ENCODE peak calls at places on chromosomes 13 and 19, in ten cellular contexts. E is mesothelial cell of epicardium, P is left ventricle myocardium inferior, U is A549, R is progenitor cell of endocrine pancreas, A is RWPE1, V is neural progenitor cell, L is tibial nerve, M is glutamatergic neuron, T is fibroblast of the aortic adventitia. W is an unnamed sample.

GRCh38 chr19:8004723-8005513 is 523 bp downstream of the ELAVL1 start:
- DNase-seq in U (no peak), A (no peak), E (no peak), M (peak), R (no peak), P (no peak), T (peak), V (no peak), L (no peak), W (peak)

GRCh38 chr13:47256618-47257017 is 359.8 kb upstream of the HTR2A start:
- DNase-seq in E (no peak), A (peak), T (peak), M (no peak), V (no peak), R (no peak), L (no peak), P (no peak), U (no peak), W (no peak)

GRCh38 chr19:1789282-1790020 is 22.6 kb downstream of the ATP8B3 start:
- DNase-seq in U (no peak), L (no peak), R (no peak), E (no peak), P (no peak), V (no peak), T (no peak), A (no peak), M (no peak), W (peak)

GRCh38 chr19:1017115-1017905 is 3.6 kb downstream of the TMEM259 start:
- DNase-seq in P (peak), A (no peak), U (no peak), T (no peak), E (no peak), V (no peak), M (no peak), L (no peak), R (no peak), W (no peak)

GRCh38 chr19:17605761-17606745 is 50.6 kb downstream of the COLGALT1 start:
- DNase-seq in A (peak), R (peak), L (peak), U (peak), M (peak), P (peak), V (peak), T (peak), E (peak), W (peak)

GRCh38 chr13:43355774-43356173 is 332.4 kb downstream of the DNAJC15 start:
- DNase-seq in U (no peak), V (no peak), T (no peak), A (no peak), M (no peak), L (no peak), P (no peak), E (no peak), R (no peak), W (no peak)

GRCh38 chr13:114127473-114128347 is 4.7 kb downstream of the RASA3 start:
- DNase-seq in U (no peak), L (no peak), M (no peak), V (no peak), E (no peak), R (no peak), P (no peak), A (no peak), T (no peak), W (no peak)

GRCh38 chr13:27926644-27927434 is 7.0 kb downstream of the PDX1 start:
- DNase-seq in R (no peak), P (no peak), V (peak), U (no peak), A (no peak), E (no peak), L (no peak), T (no peak), M (peak), W (peak)

GRCh38 chr19:24033962-24034342 is 53.0 kb upstream of the ZNF254 start:
- DNase-seq in U (peak), E (no peak), R (no peak), V (peak), L (no peak), P (peak), A (peak), T (peak), M (peak), W (peak)

GRCh38 chr13:74305876-74306275 is 171.7 kb upstream of the KLF12 start:
- DNase-seq in U (no peak), L (no peak), M (no peak), P (no peak), E (no peak), R (no peak), A (no peak), T (no peak), V (peak), W (no peak)

GRCh38 chr13:76730220-76730619 is 156.0 kb downstream of the KCTD12 start:
- DNase-seq in U (no peak), L (no peak), P (no peak), M (no peak), T (peak), E (no peak), R (no peak), V (no peak), A (no peak), W (no peak)

GRCh38 chr13:44622259-44622658 is 46.1 kb upstream of the TSC22D1 start:
- DNase-seq in U (peak), P (no peak), R (no peak), T (peak), E (no peak), L (no peak), V (no peak), M (no peak), A (no peak), W (no peak)

GRCh38 chr19:1755467-1756155 is 2.3 kb downstream of the ONECUT3 start:
- DNase-seq in E (no peak), M (peak), T (no peak), L (no peak), A (no peak), U (no peak), R (peak), V (peak), P (no peak), W (no peak)

GRCh38 chr13:114078501-114079451 is 53.6 kb downstream of the RASA3 start:
- DNase-seq in P (peak), M (no peak), E (peak), R (no peak), T (peak), V (no peak), L (peak), U (no peak), A (peak), W (no peak)

GRCh38 chr13:102394158-102395053 is 7.4 kb downstream of the FGF14 start:
- DNase-seq in V (peak), L (peak), R (peak), E (peak), T (peak), A (peak), U (peak), P (peak), M (peak), W (peak)

GRCh38 chr19:4014541-4015491 is 7.3 kb downstream of the PIAS4 start:
- DNase-seq in E (no peak), P (peak), T (no peak), L (no peak), M (no peak), A (no peak), R (no peak), U (no peak), V (peak), W (peak)

GRCh38 chr13:62060570-62060969 is 644.9 kb upstream of the PCDH20 start:
- DNase-seq in P (no peak), U (no peak), M (no peak), T (no peak), L (no peak), E (no peak), R (no peak), V (no peak), A (no peak), W (no peak)

DNA sequence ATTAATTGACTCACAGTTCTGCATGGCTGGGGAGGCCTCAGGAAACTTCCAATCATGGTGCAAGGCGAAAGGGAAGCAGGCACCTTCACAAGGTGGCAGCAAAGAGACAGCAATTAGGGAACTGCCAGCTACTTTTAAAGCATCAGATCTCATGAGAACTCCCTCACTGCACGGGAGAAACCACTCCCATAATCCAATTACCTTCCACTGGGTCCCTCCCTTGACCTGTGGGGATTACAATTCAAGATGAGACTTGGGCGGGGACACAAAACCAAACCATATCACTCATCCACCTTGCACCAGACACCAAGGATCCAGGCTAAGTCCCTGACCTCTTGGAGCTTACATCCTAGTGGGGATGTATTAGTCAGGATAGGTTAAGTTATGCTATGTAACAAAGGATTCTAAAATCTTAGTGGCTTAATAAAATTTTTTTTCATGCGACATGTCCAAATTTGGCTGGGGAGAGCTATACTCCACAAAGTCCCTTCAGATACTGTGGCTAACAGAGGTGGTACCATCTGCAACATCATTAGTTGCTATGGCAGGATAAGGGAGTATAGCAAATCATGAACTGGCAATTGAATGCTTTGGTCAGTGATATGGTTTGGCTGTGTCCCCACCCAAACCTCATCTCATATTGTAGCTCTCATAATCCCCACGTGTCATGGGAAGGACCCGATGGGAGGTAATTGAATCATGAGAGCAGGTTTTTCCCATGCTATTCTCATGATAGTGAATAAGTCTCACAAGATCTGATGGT is 8.3 kb upstream of the FAM187B start:
- DNase-seq in A (no peak), L (no peak), U (no peak), R (no peak), M (no peak), P (no peak), V (no peak), T (no peak), E (no peak), W (no peak)
- TF ChIP-seq CTCF in A (no peak), L (no peak), U (no peak), R (no peak), M (no peak), P (peak), V (no peak), T (no peak), E (no peak), W (no peak)

DNA sequence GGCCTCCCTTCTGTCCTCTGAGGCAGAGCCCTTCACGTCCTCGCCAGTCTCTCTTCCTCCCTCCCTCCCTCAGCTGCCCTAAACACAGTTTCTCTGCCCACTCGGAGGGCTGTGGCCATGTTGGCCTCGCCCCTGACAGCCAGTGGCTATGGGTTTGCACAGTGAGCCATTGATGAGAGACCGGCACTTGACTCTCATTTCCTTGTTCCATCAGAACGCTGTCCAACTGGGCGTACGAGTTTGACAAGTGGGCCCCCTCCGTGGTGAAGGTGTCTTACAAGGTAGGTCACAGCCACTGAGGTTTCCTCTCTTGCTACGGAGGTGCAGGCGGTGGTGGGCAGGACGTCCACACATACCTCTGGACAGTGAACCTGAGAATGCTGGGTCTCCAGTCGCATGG is 57.9 kb downstream of the SMARCA4 start:
- DNase-seq in U (no peak), L (no peak), M (no peak), T (no peak), A (no peak), E (no peak), R (no peak), V (no peak), P (no peak), W (no peak)
- TF ChIP-seq CTCF in U (no peak), L (no peak), M (no peak), T (no peak), A (no peak), E (no peak), R (no peak), V (no peak), P (no peak), W (no peak)

DNA sequence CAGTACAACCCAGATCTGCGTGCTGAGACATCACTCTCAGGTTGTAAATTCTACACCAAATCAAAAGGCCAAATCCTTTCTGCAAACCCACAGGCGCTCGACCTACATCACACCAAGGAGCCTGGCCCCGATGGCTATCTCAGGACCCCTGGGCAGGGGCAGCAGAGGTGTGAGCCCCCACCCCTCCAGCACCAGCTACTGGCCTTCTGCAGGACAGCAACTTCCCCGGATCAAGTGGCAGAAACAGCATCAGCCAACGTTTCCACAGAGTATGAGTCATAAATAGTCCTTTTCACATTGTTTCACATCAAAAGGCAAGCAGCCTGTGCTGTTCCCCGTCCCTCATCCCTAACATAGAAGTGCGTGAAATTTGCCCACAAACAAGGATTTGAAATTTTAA is 276.1 kb downstream of the ZNF536 start:
- DNase-seq in P (no peak), E (no peak), A (no peak), V (no peak), T (no peak), L (no peak), M (no peak), U (no peak), R (no peak), W (no peak)
- TF ChIP-seq CTCF in P (no peak), E (no peak), A (no peak), V (no peak), T (no peak), L (no peak), M (no peak), U (no peak), R (peak), W (no peak)

GRCh38 chr13:21670883-21671792 is at the start of gene FGF9:
- DNase-seq in E (peak), L (no peak), M (peak), T (peak), U (peak), P (peak), V (peak), R (peak), A (peak), W (peak)
- TF ChIP-seq CTCF in E (no peak), L (no peak), M (no peak), T (no peak), U (no peak), P (peak), V (peak), R (no peak), A (no peak), W (no peak)

DNA sequence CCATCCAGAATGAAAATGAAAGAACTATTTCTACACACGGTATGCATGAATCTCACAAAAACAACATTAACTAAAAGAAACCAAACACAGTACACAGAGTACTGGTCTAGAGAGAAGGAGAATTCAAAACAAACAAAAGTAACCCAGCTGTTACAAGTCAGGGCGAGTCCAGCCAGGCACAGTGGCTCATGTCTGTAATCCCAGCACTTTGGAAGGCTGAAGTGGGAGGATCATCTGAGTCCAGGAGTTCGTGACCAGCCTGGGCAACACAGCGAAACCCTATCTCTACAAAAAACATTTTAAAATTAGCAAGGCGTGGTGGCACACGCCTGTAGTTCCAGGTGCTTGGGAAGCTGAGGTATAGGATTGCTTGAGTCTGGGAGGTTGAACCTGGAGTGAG is 1.7 kb upstream of the PSMC4 start:
- DNase-seq in U (no peak), E (no peak), P (no peak), M (no peak), L (no peak), A (no peak), V (no peak), R (no peak), T (no peak), W (no peak)
- TF ChIP-seq CTCF in U (no peak), E (no peak), P (no peak), M (no peak), L (no peak), A (no peak), V (no peak), R (no peak), T (no peak), W (no peak)

GRCh38 chr13:24491853-24492252 is 20.7 kb downstream of the PARP4 start:
- DNase-seq in E (no peak), P (no peak), U (no peak), T (no peak), M (no peak), L (no peak), A (no peak), R (no peak), V (no peak), W (no peak)
- TF ChIP-seq CTCF in E (no peak), P (no peak), U (no peak), T (peak), M (peak), L (no peak), A (no peak), R (no peak), V (no peak), W (no peak)